ENCODE peak calls at places on chromosomes 5 and 9, in nine cellular contexts. W is HS-27A, M is A172, Q is NCI-H2171 treated with DMSO at 0.1 percent for 48 hours, L is heart left ventricle, N is WTC11, S is pons, H is uterus, V is frontal cortex. E is an unnamed sample.

GRCh38 chr5:61933787-61934626 is 372.0 kb upstream of the KIF2A start:
- DNase-seq in W (no peak), M (peak; percentile 60), Q (peak; percentile 75), L (peak; percentile 25), N (peak; percentile 68), S (peak; percentile 85), H (no peak), V (peak; percentile 43), E (peak; percentile 42)

GRCh38 chr9:38066167-38066906 is 2.7 kb downstream of the SHB start:
- DNase-seq in W (no peak), M (peak; percentile 18), Q (peak; percentile 26), L (no peak), N (no peak), S (no peak), H (no peak), V (no peak), E (no peak)

GRCh38 chr5:149162401-149163084 is 21.2 kb downstream of the ABLIM3 start:
- DNase-seq in W (no peak), M (peak; percentile 90), Q (no peak), L (no peak), N (no peak), S (peak; percentile 41), H (no peak), V (no peak), E (no peak)

GRCh38 chr5:125045647-125046046 is 299.2 kb upstream of the ZNF608 start:
- DNase-seq in W (no peak), M (no peak), Q (no peak), L (no peak), N (no peak), S (no peak), H (no peak), V (no peak), E (no peak)

GRCh38 chr9:34374905-34375552 is 1.7 kb downstream of the MYORG start:
- DNase-seq in W (no peak), M (no peak), Q (peak; percentile 90), L (no peak), N (peak; percentile 33), S (no peak), H (no peak), V (no peak), E (no peak)

GRCh38 chr9:35760651-35761050 is 6.6 kb upstream of the MSMP start:
- DNase-seq in W (no peak), M (peak; percentile 42), Q (no peak), L (no peak), N (no peak), S (no peak), H (no peak), V (no peak), E (no peak)

GRCh38 chr5:113020461-113021273 is 44.1 kb downstream of the DCP2 start:
- DNase-seq in W (no peak), M (peak; percentile 95), Q (no peak), L (no peak), N (no peak), S (no peak), H (no peak), V (no peak), E (peak; percentile 58)

GRCh38 chr9:131148966-131149677 is 23.7 kb downstream of the NUP214 start:
- DNase-seq in W (no peak), M (no peak), Q (no peak), L (no peak), N (no peak), S (no peak), H (no peak), V (no peak), E (no peak)

GRCh38 chr5:51544386-51544785 is 161.1 kb downstream of the ISL1 start:
- DNase-seq in W (no peak), M (no peak), Q (no peak), L (no peak), N (no peak), S (no peak), H (no peak), V (no peak), E (no peak)

GRCh38 chr9:116039312-116039711 is 114.3 kb upstream of the PAPPA start:
- DNase-seq in W (no peak), M (no peak), Q (no peak), L (no peak), N (no peak), S (no peak), H (no peak), V (no peak), E (no peak)

GRCh38 chr5:122229551-122229950 is 82.5 kb upstream of the SNCAIP start:
- DNase-seq in W (no peak), M (no peak), Q (no peak), L (no peak), N (no peak), S (no peak), H (no peak), V (no peak), E (no peak)

GRCh38 chr5:170467000-170467707 is 36.7 kb upstream of the KCNIP1 start:
- DNase-seq in W (peak; percentile 50), M (peak; percentile 96), Q (no peak), L (no peak), N (no peak), S (no peak), H (no peak), V (no peak), E (peak; percentile 88)

GRCh38 chr5:27038476-27038875 is at the start of gene CDH9:
- DNase-seq in W (no peak), M (no peak), Q (no peak), L (no peak), N (peak; percentile 17), S (peak; percentile 15), H (no peak), V (no peak), E (no peak)

GRCh38 chr5:126543660-126544059 is 51.4 kb downstream of the ALDH7A1 start:
- DNase-seq in W (no peak), M (no peak), Q (no peak), L (no peak), N (no peak), S (no peak), H (no peak), V (no peak), E (no peak)

GRCh38 chr5:173420108-173420507 is 91.9 kb upstream of the STC2 start:
- DNase-seq in W (no peak), M (no peak), Q (no peak), L (no peak), N (no peak), S (peak; percentile 44), H (no peak), V (no peak), E (peak; percentile 30)

GRCh38 chr9:95771556-95772280 is 103.8 kb upstream of the ERCC6L2 start:
- DNase-seq in W (no peak), M (no peak), Q (no peak), L (no peak), N (no peak), S (no peak), H (peak; percentile 22), V (peak; percentile 44), E (peak; percentile 24)

GRCh38 chr5:7754997-7755596 is 95.8 kb downstream of the CFAP90 start:
- DNase-seq in W (no peak), M (peak; percentile 44), Q (no peak), L (no peak), N (peak; percentile 86), S (peak; percentile 34), H (peak; percentile 31), V (no peak), E (peak; percentile 25)

GRCh38 chr5:174281089-174281488 is 235.6 kb downstream of the NSG2 start:
- DNase-seq in W (no peak), M (no peak), Q (no peak), L (no peak), N (no peak), S (no peak), H (no peak), V (no peak), E (no peak)

GRCh38 chr5:14234204-14234603 is 91.1 kb downstream of the TRIO start:
- DNase-seq in W (peak; percentile 39), M (peak; percentile 60), Q (no peak), L (no peak), N (no peak), S (no peak), H (no peak), V (no peak), E (no peak)

GRCh38 chr5:156913719-156914370 is 49.2 kb downstream of the TIMD4 start:
- DNase-seq in W (no peak), M (no peak), Q (peak; percentile 73), L (no peak), N (peak; percentile 59), S (peak; percentile 49), H (no peak), V (no peak), E (no peak)

GRCh38 chr5:132812949-132813598 is at the start of gene SOWAHA:
- DNase-seq in W (no peak), M (no peak), Q (peak; percentile 73), L (no peak), N (peak; percentile 63), S (no peak), H (no peak), V (no peak), E (no peak)

GRCh38 chr9:16639644-16640043 is 230.8 kb downstream of the BNC2 start:
- DNase-seq in W (no peak), M (no peak), Q (no peak), L (no peak), N (no peak), S (no peak), H (no peak), V (no peak), E (no peak)

GRCh38 chr9:16139781-16140180 is 586.9 kb downstream of the CCDC171 start:
- DNase-seq in W (no peak), M (no peak), Q (no peak), L (peak; percentile 54), N (no peak), S (no peak), H (peak; percentile 86), V (no peak), E (no peak)

E was measured in AG10803.